ENCODE peak calls at places on chromosome X, in five cellular contexts. F is IMR-90, X is A549, C is GM12878, T is K562. Q is an unnamed sample.

GRCh38 chrX:106933538-106933961 is 13.3 kb downstream of the CLDN2 start:
- DNase-seq in F (peak), X (peak), C (no peak), T (no peak), Q (peak)

GRCh38 chrX:132819885-132820284 is 138.5 kb downstream of the HS6ST2 start:
- DNase-seq in F (no peak), X (no peak), C (no peak), T (no peak), Q (no peak)

GRCh38 chrX:24259544-24260240 is 54.2 kb downstream of the SUPT20HL2 start:
- DNase-seq in F (peak), X (peak), C (no peak), T (peak), Q (peak)

GRCh38 chrX:70030242-70030823 is 19.4 kb downstream of the AWAT2 start:
- DNase-seq in F (peak), X (peak), C (no peak), T (peak), Q (peak)

GRCh38 chrX:134753185-134754008 is 95.1 kb upstream of the PLAC1 start:
- DNase-seq in F (peak), X (peak), C (no peak), T (no peak), Q (no peak)

GRCh38 chrX:10054396-10054795 is 87.2 kb downstream of the CLDN34 start:
- DNase-seq in F (no peak), X (no peak), C (no peak), T (no peak), Q (no peak)

GRCh38 chrX:55342533-55343501 is 78.1 kb upstream of the PAGE3 start:
- DNase-seq in F (no peak), X (peak), C (peak), T (peak), Q (peak)

GRCh38 chrX:39950035-39950688 is 147.6 kb downstream of the BCOR start:
- DNase-seq in F (peak), X (no peak), C (no peak), T (peak), Q (no peak)

GRCh38 chrX:14032383-14032782 is 2.7 kb upstream of the GEMIN8 start:
- DNase-seq in F (peak), X (peak), C (no peak), T (peak), Q (peak)

GRCh38 chrX:112841820-112842157 is 1.2 kb upstream of the AMOT start:
- DNase-seq in F (no peak), X (no peak), C (no peak), T (no peak), Q (no peak)

GRCh38 chrX:74117962-74118361 is 186.0 kb upstream of the ZCCHC13 start:
- DNase-seq in F (no peak), X (no peak), C (no peak), T (no peak), Q (peak)

GRCh38 chrX:40877869-40878268 is 142.5 kb upstream of the MED14 start:
- DNase-seq in F (peak), X (peak), C (no peak), T (peak), Q (peak)

GRCh38 chrX:6856471-6856870 is 291.0 kb upstream of the STS start:
- DNase-seq in F (no peak), X (no peak), C (no peak), T (no peak), Q (no peak)

GRCh38 chrX:132877954-132878536 is 80.4 kb downstream of the HS6ST2 start:
- DNase-seq in F (no peak), X (no peak), C (no peak), T (no peak), Q (no peak)

GRCh38 chrX:51361251-51361650 is 28.6 kb downstream of the NUDT10 start:
- DNase-seq in F (no peak), X (no peak), C (no peak), T (no peak), Q (no peak)

GRCh38 chrX:118562574-118563164 is 67.1 kb downstream of the DOCK11 start:
- DNase-seq in F (no peak), X (no peak), C (no peak), T (no peak), Q (no peak)

GRCh38 chrX:14920196-14920595 is 47.0 kb downstream of the MOSPD2 start:
- DNase-seq in F (peak), X (no peak), C (no peak), T (no peak), Q (no peak)

GRCh38 chrX:149259241-149259640 is 245.9 kb downstream of the IDS start:
- DNase-seq in F (no peak), X (no peak), C (no peak), T (no peak), Q (no peak)
- TF ChIP-seq RCOR1 in F (no peak), X (no peak), C (no peak), T (no peak), Q (no peak)

GRCh38 chrX:104347860-104348259 is 93.1 kb upstream of the ESX1 start:
- DNase-seq in F (no peak), X (no peak), C (no peak), T (no peak), Q (no peak)

GRCh38 chrX:104342065-104342464 is 87.3 kb upstream of the ESX1 start:
- DNase-seq in F (no peak), X (no peak), C (no peak), T (no peak), Q (no peak)

DNA sequence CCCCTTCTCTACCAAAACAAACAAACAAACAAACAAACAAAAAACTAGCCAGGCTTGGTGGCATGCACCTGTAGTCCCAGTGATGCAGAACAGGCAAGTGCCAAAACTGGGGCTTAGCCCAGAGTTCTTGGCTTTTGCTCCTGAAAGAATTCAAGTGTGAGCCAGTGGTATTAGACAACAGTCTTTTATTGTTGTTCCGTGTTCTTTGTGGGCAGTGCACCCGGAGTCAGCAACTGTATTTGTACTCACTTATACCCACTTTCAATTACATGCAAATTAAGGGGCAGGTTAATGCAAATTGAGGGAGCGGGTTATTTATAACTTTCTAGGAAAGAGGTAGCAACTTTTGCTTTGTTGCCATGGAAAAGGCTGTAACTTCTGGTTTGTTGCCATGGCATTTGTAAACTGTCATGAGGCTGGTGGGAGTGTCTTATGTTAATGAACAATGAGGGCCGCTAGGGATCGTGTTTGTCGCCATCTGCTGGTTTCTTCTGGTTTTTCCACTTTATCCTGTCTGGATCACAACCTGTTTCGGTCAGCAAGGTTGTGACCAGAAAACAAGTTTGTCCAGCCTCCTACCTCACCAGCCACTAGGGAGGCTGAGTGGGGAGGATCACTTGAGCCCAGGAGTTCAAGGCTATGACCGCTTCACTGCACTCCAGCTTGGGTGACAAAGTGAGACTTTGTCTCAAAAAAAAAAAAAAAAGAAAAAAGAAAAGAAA is 88.8 kb upstream of the ESX1 start:
- DNase-seq in F (peak), X (peak), C (peak), T (peak), Q (peak)
- TF ChIP-seq RCOR1 in F (no peak), X (no peak), C (no peak), T (no peak), Q (no peak)

GRCh38 chrX:120120223-120120622 is 4.5 kb upstream of the RHOXF1 start:
- DNase-seq in F (peak), X (no peak), C (no peak), T (no peak), Q (no peak)

DNA sequence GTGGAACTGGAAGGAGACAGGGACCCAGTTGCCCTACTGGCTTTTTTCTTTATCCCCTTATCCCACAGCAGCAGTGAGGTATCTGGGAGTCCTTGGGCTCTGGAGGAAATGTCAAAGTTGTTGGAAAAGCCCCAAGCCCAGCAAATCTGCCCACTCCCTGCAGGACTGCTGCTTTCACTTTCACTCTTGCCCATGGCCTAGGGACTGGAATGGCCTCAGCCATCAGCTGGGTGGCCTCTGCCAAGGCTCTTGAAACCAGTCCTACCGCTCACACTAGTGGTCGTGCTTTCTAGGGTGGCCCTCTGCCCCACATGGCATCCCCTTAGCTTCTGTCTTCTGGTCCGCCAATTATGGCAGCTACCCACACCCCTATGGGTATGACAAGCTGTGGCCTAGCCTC is 9.7 kb upstream of the RHOXF1 start:
- DNase-seq in F (no peak), X (no peak), C (no peak), T (no peak), Q (no peak)
- TF ChIP-seq RCOR1 in F (no peak), X (no peak), C (no peak), T (no peak), Q (no peak)

DNA sequence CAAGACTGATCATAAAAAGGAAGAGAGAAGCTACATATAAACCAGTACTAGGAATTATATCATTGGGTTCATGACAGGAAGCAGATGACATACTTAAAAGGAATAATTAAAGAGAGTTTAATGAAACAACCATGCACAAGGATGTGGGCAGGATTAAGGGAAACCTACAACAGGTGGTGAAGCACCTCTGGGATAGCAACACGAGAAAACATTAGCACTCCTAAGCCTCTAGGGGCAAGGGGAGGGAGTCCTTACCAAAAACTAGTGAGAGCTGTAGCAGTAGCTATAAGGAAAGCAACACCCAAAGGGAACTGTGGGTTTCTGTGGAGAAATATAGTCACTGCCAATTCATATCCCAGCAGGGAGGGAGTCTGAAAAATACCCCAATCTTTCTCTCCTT is 7.2 kb upstream of the THOC2 start:
- DNase-seq in F (no peak), X (no peak), C (no peak), T (no peak), Q (no peak)
- TF ChIP-seq RCOR1 in F (no peak), X (no peak), C (no peak), T (no peak), Q (no peak)

GRCh38 chrX:136762820-136763452 is 17.8 kb downstream of the ARHGEF6 start:
- DNase-seq in F (no peak), X (no peak), C (no peak), T (no peak), Q (no peak)
- TF ChIP-seq RCOR1 in F (no peak), X (no peak), C (no peak), T (no peak), Q (no peak)

GRCh38 chrX:137427061-137427778 is 138.7 kb upstream of the ZIC3 start:
- DNase-seq in F (no peak), X (no peak), C (no peak), T (no peak), Q (no peak)

GRCh38 chrX:137425273-137425902 is 140.5 kb upstream of the ZIC3 start:
- DNase-seq in F (no peak), X (no peak), C (no peak), T (no peak), Q (no peak)

GRCh38 chrX:137427813-137428212 is 138.1 kb upstream of the ZIC3 start:
- DNase-seq in F (no peak), X (no peak), C (no peak), T (no peak), Q (no peak)

GRCh38 chrX:137423241-137423640 is 142.7 kb upstream of the ZIC3 start:
- DNase-seq in F (no peak), X (no peak), C (no peak), T (no peak), Q (no peak)

GRCh38 chrX:137424679-137425078 is 141.2 kb upstream of the ZIC3 start:
- DNase-seq in F (no peak), X (no peak), C (no peak), T (no peak), Q (no peak)
- TF ChIP-seq RCOR1 in F (no peak), X (no peak), C (no peak), T (no peak), Q (no peak)

GRCh38 chrX:38154818-38155217 is 65.9 kb downstream of the SRPX start:
- DNase-seq in F (no peak), X (no peak), C (no peak), T (no peak), Q (no peak)
- TF ChIP-seq RCOR1 in F (no peak), X (no peak), C (no peak), T (no peak), Q (no peak)

DNA sequence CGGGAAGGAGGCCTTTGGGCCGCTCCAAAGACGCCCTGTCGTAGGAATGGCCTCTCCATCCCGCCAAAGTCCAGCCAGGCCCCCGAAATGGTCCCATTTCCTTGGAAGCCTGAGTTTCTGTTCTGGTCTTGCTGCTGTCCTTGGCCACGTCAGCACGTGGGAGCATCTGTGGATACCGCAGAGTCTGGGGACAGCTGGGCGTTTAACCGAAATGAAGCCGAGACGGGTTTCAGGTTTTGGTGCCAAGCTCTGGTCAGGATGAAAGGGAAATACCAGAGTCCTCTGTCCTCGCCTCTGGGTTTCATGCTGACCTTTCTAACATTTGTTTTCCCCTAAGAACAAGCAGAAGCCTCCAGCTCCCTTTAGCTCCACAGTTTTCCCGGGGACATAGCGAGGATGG is 19.7 kb downstream of the SHOX start:
- DNase-seq in F (no peak), X (no peak), C (no peak), T (no peak), Q (no peak)
- TF ChIP-seq RCOR1 in F (no peak), X (no peak), C (no peak), T (no peak), Q (no peak)

GRCh38 chrX:53318766-53319353 is 37.5 kb upstream of the IQSEC2 start:
- DNase-seq in F (no peak), X (no peak), C (no peak), T (no peak), Q (no peak)

GRCh38 chrX:53321216-53321942 is 40.0 kb upstream of the IQSEC2 start:
- DNase-seq in F (no peak), X (no peak), C (no peak), T (peak), Q (peak)

GRCh38 chrX:53320543-53321215 is 39.3 kb upstream of the IQSEC2 start:
- DNase-seq in F (no peak), X (no peak), C (no peak), T (no peak), Q (peak)

GRCh38 chrX:53321943-53322497 is 40.6 kb upstream of the IQSEC2 start:
- DNase-seq in F (no peak), X (no peak), C (no peak), T (no peak), Q (no peak)

DNA sequence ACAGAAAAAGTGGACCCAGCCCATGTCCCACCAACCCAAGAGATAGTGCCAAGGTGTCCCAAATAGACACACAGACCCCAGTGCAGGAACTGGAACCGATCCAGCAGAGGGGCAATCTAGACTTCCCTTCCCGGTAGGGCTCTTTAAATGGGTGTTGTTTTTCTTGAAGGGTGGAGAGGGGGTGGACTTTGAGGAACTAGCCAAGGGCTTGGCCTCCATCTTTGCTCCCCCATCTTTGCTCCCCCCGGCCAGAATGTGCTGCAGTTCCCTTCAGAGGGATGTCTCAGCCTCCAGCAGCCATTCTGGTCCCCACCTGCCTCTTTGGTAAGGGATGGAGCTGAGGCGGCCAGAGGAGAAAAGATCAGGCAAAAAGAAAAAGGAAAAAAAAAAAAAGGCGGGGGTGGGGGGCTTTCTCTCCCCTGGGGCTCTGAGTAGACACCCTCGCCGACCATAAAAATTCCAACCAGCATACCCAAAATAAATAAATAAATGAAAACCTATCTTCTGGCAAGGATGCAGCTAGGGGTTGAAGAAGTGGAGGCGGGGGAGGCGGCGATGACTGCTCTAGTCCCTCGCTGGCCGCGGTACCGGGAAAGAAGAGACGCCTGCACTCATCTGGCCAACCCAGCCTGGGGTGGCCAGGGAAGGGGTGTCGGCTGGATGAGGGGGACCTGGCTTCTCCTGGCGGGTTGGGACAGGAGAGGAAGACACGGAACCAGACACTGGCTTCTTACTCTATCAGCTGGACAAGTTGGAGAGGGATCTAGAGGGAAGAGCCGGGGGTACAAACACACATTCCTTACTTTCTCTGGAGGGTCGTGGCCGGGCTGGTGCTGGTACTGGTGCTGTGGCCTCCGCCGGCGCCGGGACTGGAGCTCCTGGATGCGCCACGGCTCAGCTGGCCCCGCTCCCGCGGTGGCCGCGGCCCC is 38.5 kb upstream of the IQSEC2 start:
- DNase-seq in F (no peak), X (no peak), C (no peak), T (no peak), Q (peak)
- TF ChIP-seq RCOR1 in F (no peak), X (no peak), C (no peak), T (no peak), Q (no peak)